ENCODE peak calls at places on chromosomes 5 and 9, in five cellular contexts. M, L, N, S and D are unnamed samples.

GRCh38 chr5:159937580-159937979 is 21.3 kb downstream of the ADRA1B start:
- DNase-seq in M (no peak), L (no peak), N (no peak), S (no peak), D (no peak)

GRCh38 chr5:171427318-171428167 is 8.1 kb downstream of the FGF18 start:
- DNase-seq in M (no peak), L (peak), N (no peak), S (no peak), D (no peak)

GRCh38 chr9:83138422-83139135 is 75.6 kb upstream of the RASEF start:
- DNase-seq in M (no peak), L (no peak), N (no peak), S (no peak), D (no peak)

GRCh38 chr5:17221843-17222614 is 4.6 kb downstream of the BASP1 start:
- DNase-seq in M (no peak), L (no peak), N (no peak), S (no peak), D (no peak)

GRCh38 chr5:120306331-120306730 is 157.8 kb upstream of the PRR16 start:
- DNase-seq in M (no peak), L (no peak), N (peak), S (no peak), D (no peak)

GRCh38 chr9:15146121-15146820 is 160.7 kb downstream of the TTC39B start:
- DNase-seq in M (no peak), L (no peak), N (no peak), S (no peak), D (peak)

GRCh38 chr5:62585306-62585705 is 6.7 kb downstream of the LRRC70 start:
- DNase-seq in M (no peak), L (no peak), N (no peak), S (no peak), D (no peak)

GRCh38 chr5:1431896-1432295 is 13.3 kb downstream of the SLC6A3 start:
- DNase-seq in M (no peak), L (peak), N (no peak), S (no peak), D (no peak)

GRCh38 chr5:554284-554988 is 30.2 kb upstream of the SLC9A3 start:
- DNase-seq in M (no peak), L (no peak), N (no peak), S (no peak), D (no peak)

GRCh38 chr5:81768960-81769452 is 18.1 kb upstream of the SSBP2 start:
- DNase-seq in M (no peak), L (no peak), N (peak), S (peak), D (no peak)

GRCh38 chr5:99025298-99026045 is 96.7 kb upstream of the CHD1 start:
- DNase-seq in M (no peak), L (no peak), N (no peak), S (peak), D (no peak)

GRCh38 chr5:81638471-81638870 is 112.4 kb downstream of the SSBP2 start:
- DNase-seq in M (no peak), L (no peak), N (peak), S (no peak), D (no peak)

GRCh38 chr9:137797206-137798120 is 80.1 kb upstream of the CACNA1B start:
- DNase-seq in M (no peak), L (no peak), N (no peak), S (no peak), D (no peak)

GRCh38 chr5:78758169-78758839 is 109.7 kb upstream of the LHFPL2 start:
- DNase-seq in M (no peak), L (no peak), N (peak), S (peak), D (no peak)

GRCh38 chr5:72363146-72363802 is 43.1 kb downstream of the PTCD2 start:
- DNase-seq in M (no peak), L (peak), N (peak), S (peak), D (no peak)

GRCh38 chr5:122182491-122182921 is 53.2 kb downstream of the ZNF474 start:
- DNase-seq in M (no peak), L (peak), N (peak), S (peak), D (no peak)

GRCh38 chr5:89396262-89396975 is 513.4 kb upstream of the MEF2C start:
- DNase-seq in M (no peak), L (no peak), N (peak), S (peak), D (no peak)

GRCh38 chr5:38660194-38660668 is 103.8 kb upstream of the LIFR start:
- DNase-seq in M (no peak), L (peak), N (no peak), S (no peak), D (peak)

DNA sequence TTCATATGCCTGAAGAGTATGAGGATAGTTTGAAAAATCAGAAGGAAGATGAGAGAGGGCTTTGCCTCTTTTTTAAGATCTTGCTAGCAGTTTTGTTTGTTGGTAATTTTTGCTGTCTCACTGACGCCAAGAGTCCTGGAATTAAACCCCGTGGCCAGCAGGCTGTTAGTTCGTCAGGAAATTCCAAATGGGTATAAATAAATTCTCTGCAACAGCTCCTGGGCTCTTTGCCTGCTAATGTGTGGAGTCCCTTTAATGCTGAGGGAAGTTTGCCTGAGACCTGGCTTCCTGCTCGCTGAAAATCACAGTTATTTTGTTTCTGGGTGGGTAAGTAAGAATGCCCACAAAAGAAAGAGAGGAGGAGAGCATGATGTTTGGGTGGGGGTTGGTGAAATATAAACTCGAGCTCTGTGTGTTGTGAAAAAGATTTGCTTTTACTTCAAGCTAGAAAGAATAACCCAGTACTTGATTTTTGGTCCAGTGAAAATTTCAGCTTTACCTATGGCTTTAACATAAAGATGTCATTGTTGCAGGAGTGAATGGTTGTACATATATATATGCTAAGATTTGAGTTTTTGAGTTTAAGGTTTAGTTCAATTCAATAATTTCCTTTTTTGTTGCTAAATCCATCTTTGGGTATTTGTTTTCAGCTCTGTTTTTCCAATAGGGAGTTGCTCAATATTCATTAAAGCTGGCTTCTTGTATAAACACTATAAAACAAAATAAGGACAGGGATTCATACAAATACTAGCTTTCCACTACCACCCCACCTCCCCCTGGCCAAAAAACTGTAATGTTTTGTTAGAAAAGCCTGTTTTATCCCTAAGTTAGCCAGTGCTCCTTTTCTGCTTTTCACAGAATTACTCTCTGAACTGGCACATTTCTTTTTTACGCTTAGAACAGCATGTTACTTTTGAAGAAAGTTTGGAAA is 147.8 kb upstream of the DMRT1 start:
- DNase-seq in M (no peak), L (no peak), N (peak), S (peak), D (no peak)
- H2BK15ac ChIP-seq in M (no peak), L (no peak), N (peak), S (no peak), D (no peak)

DNA sequence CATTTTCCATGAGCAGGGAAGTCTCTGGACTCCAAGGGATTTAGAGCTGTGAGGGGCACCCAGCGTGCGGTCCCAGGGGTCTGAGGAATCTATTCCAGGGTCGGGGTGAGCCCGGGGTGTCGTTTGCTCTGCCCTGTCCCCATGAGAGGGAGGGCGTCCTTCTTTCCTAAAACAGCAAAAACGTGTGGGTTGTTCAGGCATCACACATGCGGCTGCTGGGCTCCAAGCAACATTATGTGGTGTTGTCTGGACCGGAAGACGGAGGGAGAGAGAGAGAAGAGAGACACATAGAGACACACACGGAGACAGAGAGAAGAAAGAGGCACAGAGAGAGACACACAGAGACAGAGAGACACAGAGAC is 42.7 kb upstream of the COL5A1 start:
- DNase-seq in M (no peak), L (no peak), N (no peak), S (no peak), D (no peak)
- H3K14ac ChIP-seq in M (no peak), L (no peak), N (no peak), S (no peak), D (no peak)

DNA sequence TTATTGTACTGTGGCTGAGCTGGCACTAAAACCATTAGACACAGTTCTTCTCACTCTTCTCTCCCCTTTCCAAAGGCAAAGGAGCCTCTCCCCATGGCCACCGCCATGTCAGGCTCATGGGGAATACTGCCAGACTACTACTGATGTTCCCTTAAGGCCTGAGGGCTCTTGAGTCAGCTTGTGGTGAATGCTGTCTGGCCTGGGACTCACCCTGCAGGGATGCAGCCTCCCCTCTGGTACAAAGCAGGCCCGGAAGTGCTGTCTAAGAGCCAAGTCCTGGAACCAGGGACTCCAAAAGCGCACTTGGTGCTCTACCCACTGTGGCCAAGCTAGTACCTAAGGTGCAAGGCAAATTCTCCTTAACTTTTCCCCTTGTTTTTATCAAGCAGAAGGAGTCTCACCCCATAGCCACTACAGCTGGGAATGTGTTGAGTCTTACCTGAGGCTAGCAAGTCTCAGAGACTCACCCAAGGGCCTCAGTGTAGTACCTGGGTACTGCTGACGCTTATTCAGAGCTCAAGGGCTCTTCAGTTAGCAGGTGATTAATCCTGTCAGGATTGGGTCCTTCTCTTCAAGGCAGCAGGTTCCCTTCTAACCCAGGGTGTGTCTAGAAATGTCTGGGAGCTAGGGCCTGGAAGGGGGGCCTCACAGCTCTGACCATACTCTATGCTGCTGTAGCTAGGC is 33.2 kb upstream of the C5orf46 start:
- DNase-seq in M (no peak), L (no peak), N (no peak), S (no peak), D (no peak)
- H2BK15ac ChIP-seq in M (no peak), L (no peak), N (no peak), S (no peak), D (no peak)

DNA sequence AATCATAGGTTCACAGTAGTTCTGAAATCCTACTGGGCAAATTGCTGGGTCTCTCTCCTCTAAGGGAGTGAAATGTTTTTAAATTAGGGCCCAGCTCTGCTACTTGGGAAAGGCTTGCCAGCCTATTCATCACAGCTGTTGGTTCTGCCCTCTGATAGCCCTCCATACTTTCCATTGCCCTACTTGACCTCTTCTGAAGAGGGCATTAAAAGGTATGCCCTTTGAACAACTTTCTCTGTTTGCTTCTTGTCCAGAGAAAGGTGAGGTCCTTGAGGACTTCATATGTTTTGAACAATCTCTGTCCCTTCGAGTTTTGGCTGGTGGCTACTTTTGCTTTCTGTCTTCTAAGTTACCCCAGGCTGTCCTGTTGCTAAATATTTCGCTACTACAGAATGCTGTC is 62.3 kb upstream of the JAK2 start:
- DNase-seq in M (no peak), L (no peak), N (no peak), S (no peak), D (no peak)
- H3K14ac ChIP-seq in M (no peak), L (no peak), N (no peak), S (no peak), D (no peak)